ENCODE peak calls at places on chromosomes 6 and 20, in five cellular contexts. S, G, T, N and J are unnamed samples.

GRCh38 chr20:63234693-63235398 is 859 bp upstream of the BIRC7 start:
- DNase-seq in N (no peak), G (no peak), S (no peak), T (no peak), J (peak)

GRCh38 chr20:45934046-45934586 is 367 bp upstream of the PCIF1 start:
- DNase-seq in T (peak), N (peak), S (no peak), G (no peak), J (peak)

GRCh38 chr6:21556506-21556905 is 37.0 kb upstream of the SOX4 start:
- DNase-seq in G (no peak), T (no peak), S (no peak), N (no peak), J (no peak)

GRCh38 chr6:121356575-121356974 is 22.3 kb upstream of the TBC1D32 start:
- DNase-seq in N (no peak), G (no peak), S (no peak), T (no peak), J (no peak)

GRCh38 chr6:124524821-124525220 is 437.4 kb upstream of the RNF217 start:
- DNase-seq in N (no peak), G (no peak), T (no peak), S (no peak), J (no peak)

GRCh38 chr20:13839421-13840092 is 54.7 kb downstream of the NDUFAF5 start:
- DNase-seq in T (peak), G (peak), N (no peak), S (peak), J (no peak)

GRCh38 chr6:85866758-85867401 is 224.2 kb upstream of the SYNCRIP start:
- DNase-seq in T (no peak), N (no peak), G (no peak), S (no peak), J (no peak)

GRCh38 chr20:45229264-45230056 is 8.3 kb downstream of the SEMG2 start:
- DNase-seq in T (no peak), N (peak), S (no peak), G (peak), J (no peak)

GRCh38 chr6:10521104-10521808 is at the start of gene GCNT2:
- DNase-seq in N (no peak), G (peak), T (peak), S (peak), J (peak)

GRCh38 chr20:52896348-52896747 is 75.8 kb upstream of the TSHZ2 start:
- DNase-seq in T (no peak), N (peak), S (no peak), G (no peak), J (peak)

GRCh38 chr6:3208096-3208774 is 19.2 kb downstream of the TUBB2B start:
- DNase-seq in G (peak), S (peak), T (peak), N (no peak), J (no peak)

GRCh38 chr20:45792513-45793118 is 862 bp downstream of the DNTTIP1 start:
- DNase-seq in N (peak), S (no peak), G (no peak), T (no peak), J (no peak)

GRCh38 chr6:53107091-53107490 is 41.5 kb downstream of the GCM1 start:
- DNase-seq in T (peak), S (peak), N (no peak), G (peak), J (no peak)

GRCh38 chr6:31541059-31541657 is 645 bp downstream of the DDX39B start:
- DNase-seq in N (peak), S (peak), G (peak), T (peak), J (peak)

GRCh38 chr20:57165427-57166004 is 100.9 kb downstream of the BMP7 start:
- DNase-seq in G (no peak), S (no peak), T (no peak), N (no peak), J (no peak)

GRCh38 chr6:130841128-130841728 is 14.0 kb downstream of the SMLR1 start:
- DNase-seq in S (peak), N (peak), T (peak), G (peak), J (no peak)

GRCh38 chr20:1423625-1424106 is 30.8 kb upstream of the FKBP1A start:
- DNase-seq in T (peak), N (peak), G (peak), S (peak), J (peak)

GRCh38 chr6:130473886-130474285 is 108.1 kb downstream of the TMEM200A start:
- DNase-seq in S (peak), N (peak), G (peak), T (peak), J (no peak)

GRCh38 chr6:1901556-1901955 is 291.8 kb downstream of the FOXC1 start:
- DNase-seq in G (peak), N (no peak), T (peak), S (no peak), J (peak)

GRCh38 chr20:3195607-3196230 is 8.8 kb downstream of the DDRGK1 start:
- DNase-seq in G (no peak), N (no peak), T (no peak), S (no peak), J (no peak)

GRCh38 chr6:70852667-70853246 is 104.1 kb downstream of the B3GAT2 start:
- DNase-seq in G (no peak), T (no peak), N (no peak), S (no peak), J (no peak)

GRCh38 chr20:37872161-37872560 is 30.8 kb upstream of the VSTM2L start:
- DNase-seq in G (no peak), N (no peak), T (no peak), S (no peak), J (no peak)

GRCh38 chr20:36341331-36342020 is 35.3 kb downstream of the DLGAP4 start:
- DNase-seq in N (no peak), S (no peak), T (no peak), G (no peak), J (no peak)

GRCh38 chr6:69370763-69371162 is 426.0 kb downstream of the LMBRD1 start:
- DNase-seq in T (no peak), G (no peak), N (no peak), S (no peak), J (peak)

GRCh38 chr6:95087394-95088097 is 489.8 kb upstream of the MANEA start:
- DNase-seq in S (peak), G (peak), N (no peak), T (peak), J (peak)

GRCh38 chr6:84415517-84415916 is 188.1 kb upstream of the CEP162 start:
- DNase-seq in G (no peak), T (no peak), N (no peak), S (no peak), J (no peak)

GRCh38 chr6:85015396-85015990 is 251.1 kb upstream of the TBX18 start:
- DNase-seq in S (peak), G (peak), T (peak), N (peak), J (peak)

GRCh38 chr20:2840967-2841531 is 504 bp downstream of the VPS16 start:
- DNase-seq in S (peak), G (peak), T (peak), N (no peak), J (peak)

GRCh38 chr20:41769650-41770049 is 151.5 kb upstream of the CHD6 start:
- DNase-seq in S (no peak), G (no peak), T (no peak), N (no peak), J (no peak)

GRCh38 chr20:35715611-35716010 is 16.4 kb downstream of the ROMO1 start:
- DNase-seq in T (no peak), G (no peak), N (no peak), S (no peak), J (no peak)

GRCh38 chr6:114327074-114327473 is 15.7 kb downstream of the HS3ST5 start:
- DNase-seq in N (no peak), S (no peak), T (no peak), G (no peak), J (no peak)

GRCh38 chr6:169075211-169075621 is 178.4 kb downstream of the THBS2 start:
- DNase-seq in G (no peak), S (peak), T (peak), N (peak), J (no peak)